ENCODE peak calls at places on chromosomes 3 and 15, in five cellular contexts. H is GM23248, W is H1, A is trophoblast cell, B is mesenchymal stem cell. V is an unnamed sample.
A peak's percentile ranks its signal among the peaks of the same experiment; 100 is the strongest.

GRCh38 chr3:196757876-196758739 is 18.5 kb downstream of the PAK2 start:
- DNase-seq in W (no peak), B (peak; percentile 89), H (peak; percentile 69), A (no peak), V (no peak)

GRCh38 chr3:98246142-98246541 is 17.9 kb upstream of the OR5H6 start:
- DNase-seq in W (no peak), A (peak; percentile 73), H (no peak), B (no peak), V (no peak)

GRCh38 chr3:53754325-53754724 is 91.9 kb downstream of the CHDH start:
- DNase-seq in H (no peak), B (no peak), A (no peak), W (no peak), V (peak; percentile 31)

GRCh38 chr3:97439373-97439772 is 325.2 kb upstream of the ARL6 start:
- DNase-seq in B (no peak), W (no peak), H (no peak), A (no peak), V (no peak)

GRCh38 chr15:101657968-101658784 is 6.0 kb upstream of the TM2D3 start:
- DNase-seq in H (no peak), A (no peak), B (no peak), W (no peak), V (no peak)

GRCh38 chr3:115766587-115767492 is 143.5 kb downstream of the GAP43 start:
- DNase-seq in H (peak; percentile 76), B (peak; percentile 68), A (no peak), W (no peak), V (no peak)

GRCh38 chr3:195103623-195104022 is 167.3 kb downstream of the XXYLT1 start:
- DNase-seq in W (no peak), H (no peak), B (peak; percentile 11), A (no peak), V (no peak)

GRCh38 chr15:70792171-70792573 is 28.8 kb upstream of the UACA start:
- DNase-seq in A (no peak), W (no peak), H (peak; percentile 90), B (peak; percentile 59), V (no peak)

GRCh38 chr15:26691249-26691648 is 81.6 kb downstream of the GABRB3 start:
- DNase-seq in B (no peak), H (no peak), A (no peak), W (peak; percentile 64), V (no peak)

GRCh38 chr3:160763073-160763472 is 7.0 kb downstream of the PPM1L start:
- DNase-seq in W (no peak), B (no peak), H (no peak), A (no peak), V (no peak)
- H3K9ac ChIP-seq in W (no peak overlapping the region), B (no peak overlapping the region), H (no peak overlapping the region), A (no peak overlapping the region), V (no peak overlapping the region)

GRCh38 chr3:72271923-72272322 is 487.0 kb upstream of the PROK2 start:
- DNase-seq in W (no peak), H (no peak), A (no peak), B (no peak), V (no peak)
- H3K4me3 ChIP-seq in W (no peak overlapping the region), H (no peak overlapping the region), A (no peak overlapping the region), B (no peak overlapping the region), V (no peak overlapping the region)

GRCh38 chr15:50971115-50971514 is 62.6 kb downstream of the AP4E1 start:
- DNase-seq in A (no peak), W (no peak), H (no peak), B (no peak), V (no peak)

GRCh38 chr15:50964075-50964474 is 55.6 kb downstream of the AP4E1 start:
- DNase-seq in W (no peak), H (no peak), B (no peak), A (no peak), V (no peak)

GRCh38 chr15:50971542-50971941 is 63.1 kb downstream of the AP4E1 start:
- DNase-seq in H (no peak), A (no peak), B (no peak), W (no peak), V (no peak)

GRCh38 chr15:50970524-50970923 is 62.0 kb downstream of the AP4E1 start:
- DNase-seq in B (no peak), A (no peak), H (no peak), W (no peak), V (no peak)

DNA sequence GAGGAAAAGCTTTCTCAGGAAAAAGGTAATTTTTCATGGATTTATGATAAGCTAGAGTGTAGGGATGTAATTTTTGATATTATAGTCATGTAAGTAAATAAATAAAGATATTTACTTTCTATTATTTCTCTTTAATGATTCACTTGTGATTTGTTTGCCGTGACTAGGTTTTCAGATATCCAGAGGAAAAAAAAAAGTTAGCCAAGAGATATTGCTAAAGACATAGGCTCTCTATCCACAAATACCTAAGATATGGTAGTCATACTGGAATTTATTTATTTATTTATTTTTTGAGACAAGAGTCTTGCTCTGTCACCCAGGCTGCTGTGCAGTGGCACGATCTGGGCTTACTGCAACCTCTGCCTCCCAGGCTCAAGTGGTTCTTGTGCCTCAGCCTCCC is 59.9 kb downstream of the AP4E1 start:
- DNase-seq in B (no peak), A (no peak), W (no peak), H (peak; percentile 51), V (no peak)
- H3K9me3 ChIP-seq in B (peaks cover 62% of the 10 kb centered on the region), A (peaks cover 2% of the 10 kb centered on the region), W (no peaks in the 10 kb centered on the region), H (no peaks in the 10 kb centered on the region), V (peaks cover 14% of the 10 kb centered on the region)

DNA sequence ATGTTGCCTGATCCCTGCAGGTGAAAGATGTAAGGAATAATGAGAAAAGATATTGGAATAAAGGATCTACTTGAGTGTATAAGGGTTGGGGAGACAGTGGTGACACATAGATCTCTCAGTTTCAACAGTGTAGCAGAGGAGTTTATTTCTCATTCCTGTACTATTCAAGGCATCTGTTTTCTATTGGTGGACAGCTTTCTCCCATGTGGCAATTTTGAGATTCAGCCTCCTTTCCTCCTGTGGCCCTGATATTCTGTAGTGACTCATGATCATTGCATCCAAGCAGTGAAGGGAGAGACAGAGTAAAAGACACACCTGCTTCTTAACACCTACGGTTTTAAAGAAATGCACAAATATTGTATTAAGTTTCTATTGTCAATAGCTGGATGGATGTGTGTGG is 327.6 kb downstream of the GRM7 start:
- DNase-seq in H (no peak), W (no peak), B (no peak), A (no peak), V (no peak)
- H3K9ac ChIP-seq in H (no peak overlapping the region), W (no peak overlapping the region), B (no peak overlapping the region), A (no peak overlapping the region), V (no peak overlapping the region)

V was measured in kidney.